ENCODE peak calls at places on chromosome 12, in eight cellular contexts. C is HepG2, K is HCT116, L is K562, S is endothelial cell of umbilical vein, M is H1, T is SK-N-SH, X is GM12878. Q is an unnamed sample.
A peak's percentile ranks its signal among the peaks of the same experiment; 100 is the strongest.

GRCh38 chr12:31021809-31022492 is 51.7 kb upstream of the DDX11 start:
- DNase-seq in C (no peak), K (no peak), L (no peak), S (peak; percentile 52), M (peak; percentile 17), T (no peak), X (no peak), Q (no peak)

GRCh38 chr12:67649165-67650126 is 901 bp downstream of the DYRK2 start:
- DNase-seq in C (no peak), K (no peak), L (peak; percentile 64), S (peak; percentile 25), M (peak; percentile 50), T (peak; percentile 80), X (no peak), Q (no peak)

GRCh38 chr12:94603434-94604068 is 46.8 kb downstream of the TMCC3 start:
- DNase-seq in C (peak; percentile 5), K (peak; percentile 22), L (peak; percentile 56), S (no peak), M (peak; percentile 81), T (no peak), X (no peak), Q (no peak)

GRCh38 chr12:69210661-69211060 is 28.7 kb upstream of the CPSF6 start:
- DNase-seq in C (no peak), K (no peak), L (no peak), S (no peak), M (no peak), T (no peak), X (no peak), Q (no peak)

GRCh38 chr12:5441497-5442236 is 9.8 kb downstream of the NTF3 start:
- DNase-seq in C (no peak), K (no peak), L (no peak), S (no peak), M (no peak), T (no peak), X (no peak), Q (no peak)

GRCh38 chr12:95224202-95225170 is 6.9 kb downstream of the VEZT start:
- DNase-seq in C (no peak), K (no peak), L (no peak), S (no peak), M (no peak), T (no peak), X (no peak), Q (no peak)

GRCh38 chr12:108955225-108955835 is 65.5 kb downstream of the SVOP start:
- DNase-seq in C (peak; percentile 7), K (no peak), L (no peak), S (peak; percentile 36), M (no peak), T (peak; percentile 8), X (no peak), Q (no peak)

GRCh38 chr12:32179011-32179395 is 72.4 kb downstream of the BICD1 start:
- DNase-seq in C (no peak), K (no peak), L (no peak), S (no peak), M (no peak), T (no peak), X (no peak), Q (no peak)

GRCh38 chr12:31749024-31749704 is 20.3 kb upstream of the AMN1 start:
- DNase-seq in C (peak; percentile 99), K (peak; percentile 99), L (peak; percentile 81), S (peak; percentile 98), M (no peak), T (no peak), X (peak; percentile 99), Q (no peak)

GRCh38 chr12:109458771-109459208 is 18.3 kb downstream of the KCTD10 start:
- DNase-seq in C (no peak), K (no peak), L (no peak), S (peak; percentile 78), M (no peak), T (no peak), X (no peak), Q (no peak)

GRCh38 chr12:114046236-114046998 is 80.3 kb upstream of the RBM19 start:
- DNase-seq in C (no peak), K (no peak), L (no peak), S (no peak), M (no peak), T (no peak), X (no peak), Q (no peak)

GRCh38 chr12:100427078-100427477 is 46.6 kb upstream of the NR1H4 start:
- DNase-seq in C (peak; percentile 44), K (peak; percentile 23), L (no peak), S (no peak), M (no peak), T (no peak), X (no peak), Q (no peak)

GRCh38 chr12:76310110-76310509 is 38.1 kb downstream of the BBS10 start:
- DNase-seq in C (no peak), K (no peak), L (no peak), S (no peak), M (no peak), T (no peak), X (no peak), Q (no peak)

GRCh38 chr12:108846320-108846719 is 11.1 kb downstream of the SSH1 start:
- DNase-seq in C (no peak), K (no peak), L (no peak), S (no peak), M (no peak), T (peak; percentile 81), X (no peak), Q (no peak)

GRCh38 chr12:42481368-42481767 is 108.2 kb downstream of the PRICKLE1 start:
- DNase-seq in C (no peak), K (no peak), L (no peak), S (peak; percentile 47), M (no peak), T (no peak), X (no peak), Q (no peak)

GRCh38 chr12:42482086-42482819 is 107.3 kb downstream of the PRICKLE1 start:
- DNase-seq in C (peak; percentile 3), K (no peak), L (no peak), S (peak; percentile 96), M (no peak), T (no peak), X (no peak), Q (no peak)

GRCh38 chr12:42482820-42483533 is 106.6 kb downstream of the PRICKLE1 start:
- DNase-seq in C (peak; percentile 24), K (no peak), L (peak; percentile 81), S (peak; percentile 78), M (peak; percentile 92), T (peak; percentile 96), X (no peak), Q (no peak)

GRCh38 chr12:42484996-42485395 is 104.5 kb downstream of the PRICKLE1 start:
- DNase-seq in C (no peak), K (no peak), L (no peak), S (peak; percentile 58), M (no peak), T (no peak), X (no peak), Q (no peak)

DNA sequence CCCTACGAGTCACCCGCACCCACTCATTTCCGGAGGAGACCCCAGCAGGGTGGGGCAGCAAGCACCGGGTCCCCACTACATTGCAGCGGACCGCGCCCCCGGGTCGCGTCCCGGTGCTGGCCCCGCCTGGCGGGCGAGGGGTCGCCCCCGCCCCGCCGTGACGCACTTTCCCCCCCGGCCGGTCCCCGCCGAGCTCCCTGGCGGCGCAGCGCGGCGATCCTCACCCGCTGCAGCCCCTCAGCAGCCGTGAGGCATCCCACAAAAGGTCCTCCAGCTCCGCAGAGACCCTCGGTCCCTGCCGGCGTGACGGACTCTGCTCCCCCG is 106.0 kb downstream of the PRICKLE1 start:
- DNase-seq in C (no peak), K (no peak), L (peak; percentile 55), S (peak; percentile 70), M (peak; percentile 67), T (peak; percentile 87), X (no peak), Q (no peak)
- H3K4me3 ChIP-seq in C (peak overlapping the region; percentile 88), K (peak overlapping the region; percentile 73), L (peak overlapping the region; percentile 57), S (peak overlapping the region; percentile 69), M (peak overlapping the region; percentile 85), T (peak overlapping the region; percentile 65), X (peak overlapping the region; percentile 73), Q (peak overlapping the region; percentile 91)

GRCh38 chr12:93180566-93180965 is 197.2 kb upstream of the NUDT4 start:
- DNase-seq in C (no peak), K (no peak), L (no peak), S (no peak), M (no peak), T (no peak), X (no peak), Q (no peak)

GRCh38 chr12:93177208-93178153 is 200.2 kb upstream of the NUDT4 start:
- DNase-seq in C (peak; percentile 30), K (no peak), L (no peak), S (peak; percentile 67), M (no peak), T (no peak), X (no peak), Q (no peak)

GRCh38 chr12:93178154-93178878 is 199.4 kb upstream of the NUDT4 start:
- DNase-seq in C (no peak), K (no peak), L (no peak), S (peak; percentile 21), M (no peak), T (no peak), X (no peak), Q (no peak)

GRCh38 chr12:93181396-93181965 is 196.2 kb upstream of the NUDT4 start:
- DNase-seq in C (no peak), K (no peak), L (no peak), S (peak; percentile 65), M (no peak), T (no peak), X (no peak), Q (no peak)

DNA sequence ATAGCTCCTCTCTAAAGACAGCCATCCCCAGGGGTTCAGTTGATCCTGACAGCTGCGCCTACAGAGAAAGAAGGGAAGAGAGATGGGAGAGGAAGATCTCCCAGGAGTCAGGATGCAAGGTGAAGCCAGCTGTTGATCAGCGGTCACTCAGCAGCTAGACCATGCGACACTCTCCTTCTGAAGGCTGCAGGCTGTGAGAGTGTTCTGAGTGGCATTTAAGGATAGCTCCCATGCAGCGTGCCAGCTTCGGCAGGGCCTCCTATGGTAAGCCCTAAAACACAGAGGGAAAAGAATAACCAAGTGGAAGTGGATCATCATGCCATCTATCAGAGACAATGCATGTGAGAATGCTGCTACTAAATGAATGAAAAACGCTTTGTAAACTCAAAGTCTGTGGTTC is 197.9 kb upstream of the NUDT4 start:
- DNase-seq in C (no peak), K (no peak), L (no peak), S (no peak), M (no peak), T (no peak), X (no peak), Q (no peak)
- TF ChIP-seq POLR2AphosphoS5 in C (no peak), K (no peak), L (no peak), S (no peak), M (no peak), T (no peak), X (no peak), Q (no peak)

GRCh38 chr12:116360579-116361403 is 83.3 kb upstream of the MED13L start:
- DNase-seq in C (no peak), K (no peak), L (peak; percentile 82), S (no peak), M (no peak), T (no peak), X (no peak), Q (no peak)
- H3K9ac ChIP-seq in C (no peak overlapping the region), K (no peak overlapping the region), L (peak overlapping the region; percentile 46), S (no peak overlapping the region), M (no peak overlapping the region), T (no peak overlapping the region), X (no peak overlapping the region), Q (no peak overlapping the region)

DNA sequence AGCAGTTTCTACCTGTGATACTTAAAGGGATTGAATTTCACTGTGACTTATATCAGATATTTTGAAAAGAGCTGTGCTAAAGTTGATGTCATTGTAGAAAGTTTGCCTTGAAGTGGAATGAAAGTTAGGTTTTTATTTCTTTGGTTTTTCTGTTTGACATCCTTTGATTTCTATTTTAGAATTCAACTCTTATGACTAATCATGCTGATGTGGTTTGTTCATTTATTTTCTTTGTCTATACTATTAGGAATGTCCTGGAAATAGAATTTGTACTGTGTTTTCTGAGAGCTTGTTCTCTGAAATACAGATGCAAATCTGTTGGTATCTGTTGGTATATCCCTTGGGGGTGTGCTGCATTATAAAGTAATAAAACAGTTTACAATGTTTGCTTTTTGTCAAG is 3.3 kb downstream of the CNOT2 start:
- DNase-seq in C (no peak), K (no peak), L (no peak), S (no peak), M (no peak), T (no peak), X (no peak), Q (no peak)
- H3K4me3 ChIP-seq in C (no peak overlapping the region), K (no peak overlapping the region), L (no peak overlapping the region), S (no peak overlapping the region), M (no peak overlapping the region), T (no peak overlapping the region), X (peak overlapping the region; percentile 26), Q (no peak overlapping the region)

Q was measured in SK-N-MC.